ENCODE peak calls at places on chromosomes 12 and 14, in ten cellular contexts. S is sigmoid colon, L is transverse colon, O is breast epithelium, Q is prostate gland, H is K562, J is stomach, G is H1, F is suprapubic skin, C is upper lobe of left lung. T is an unnamed sample.

GRCh38 chr14:44204061-44204815 is 302.8 kb downstream of the FSCB start:
- DNase-seq in S (no peak), C (no peak), F (no peak), G (no peak), Q (no peak), L (no peak), J (no peak), O (no peak), H (no peak), T (no peak)

GRCh38 chr12:87509233-87509820 is 519.9 kb downstream of the C12orf50 start:
- DNase-seq in F (no peak), O (no peak), H (no peak), J (no peak), C (no peak), Q (no peak), S (no peak), G (no peak), L (no peak), T (no peak)

GRCh38 chr12:26732010-26732908 is 100.7 kb downstream of the ITPR2 start:
- DNase-seq in H (no peak), J (no peak), C (no peak), G (no peak), L (no peak), S (no peak), O (no peak), Q (no peak), F (no peak), T (no peak)

GRCh38 chr14:77036484-77037337 is 8.2 kb upstream of the IRF2BPL start:
- DNase-seq in J (no peak), O (no peak), Q (no peak), L (no peak), C (no peak), G (no peak), F (no peak), H (no peak), S (no peak), T (no peak)

GRCh38 chr14:100030441-100031153 is 34.6 kb upstream of the EVL start:
- DNase-seq in G (no peak), H (no peak), S (no peak), C (no peak), O (no peak), F (no peak), L (no peak), J (no peak), Q (no peak), T (no peak)

GRCh38 chr12:89731614-89732013 is 23.0 kb upstream of the ATP2B1 start:
- DNase-seq in Q (no peak), H (no peak), S (no peak), F (no peak), L (no peak), C (no peak), G (no peak), O (no peak), J (no peak), T (no peak)

GRCh38 chr14:87615050-87615449 is 377.9 kb downstream of the GALC start:
- DNase-seq in O (no peak), C (no peak), S (no peak), G (no peak), F (no peak), H (no peak), J (no peak), Q (no peak), L (no peak), T (no peak)

GRCh38 chr12:119642986-119643385 is 24.9 kb upstream of the PRKAB1 start:
- DNase-seq in S (no peak), O (no peak), Q (no peak), G (peak; percentile 76), L (no peak), J (no peak), C (no peak), F (no peak), H (peak; percentile 29), T (no peak)

DNA sequence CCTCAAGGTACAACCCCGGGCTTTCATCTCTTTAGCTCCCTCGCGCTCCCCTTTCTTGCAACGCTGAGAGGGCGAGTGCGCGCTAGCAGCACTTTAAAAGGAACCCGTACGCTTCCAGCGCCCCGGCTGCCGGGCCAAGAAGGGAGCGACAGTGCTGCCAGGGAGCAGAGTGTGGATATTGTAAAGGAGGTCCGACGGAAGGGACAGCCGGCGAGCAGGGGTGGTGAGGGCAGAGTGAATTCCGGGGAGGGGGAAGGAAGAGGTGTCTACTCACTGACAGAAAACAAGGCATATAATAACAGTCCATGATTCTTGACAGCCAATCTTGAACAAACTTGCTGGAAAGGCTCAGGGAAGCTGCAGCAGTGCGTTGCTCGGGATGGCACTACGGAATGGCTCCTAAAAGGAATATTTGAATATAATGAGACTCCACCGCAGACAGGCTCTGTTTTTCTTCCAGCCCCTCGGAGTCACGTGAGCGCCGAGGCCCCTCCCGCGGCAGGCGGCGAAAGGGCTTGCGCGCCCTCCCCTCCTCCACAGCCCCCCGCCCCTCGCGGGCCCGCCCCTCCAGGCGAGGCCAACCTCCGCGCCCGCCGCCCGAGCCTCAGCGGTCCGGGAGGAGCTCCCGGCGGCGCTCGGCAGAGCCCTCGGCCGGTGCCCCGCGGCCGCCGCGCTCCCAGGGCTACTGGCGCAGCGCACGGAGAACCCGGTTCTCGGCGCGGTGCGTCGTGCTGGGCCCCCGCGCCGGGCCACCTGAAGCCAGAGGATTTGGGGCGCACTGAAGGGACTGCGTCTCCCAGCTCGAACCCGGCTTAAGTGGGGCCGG is 3.4 kb downstream of the BMP4 start:
- DNase-seq in J (peak; percentile 69), Q (peak; percentile 83), S (peak; percentile 94), F (peak; percentile 89), G (peak; percentile 86), C (peak; percentile 97), O (peak; percentile 72), L (peak; percentile 78), H (peak; percentile 23), T (no peak)
- TF ChIP-seq POLR2A in J (no peak), Q (peak; percentile 89), S (peak; percentile 26), F (peak; percentile 55), G (no peak), C (peak; percentile 73), O (no peak), L (peak; percentile 61), H (no peak), T (peak; percentile 94)

GRCh38 chr14:103393687-103394626 is 8.7 kb downstream of the MARK3 start:
- DNase-seq in Q (no peak), S (no peak), G (no peak), C (no peak), L (no peak), H (peak; percentile 44), O (no peak), F (no peak), J (no peak), T (no peak)

GRCh38 chr14:103392106-103392505 is 6.9 kb downstream of the MARK3 start:
- DNase-seq in L (no peak), S (no peak), J (no peak), G (no peak), Q (no peak), O (no peak), F (no peak), C (no peak), H (no peak), T (no peak)

GRCh38 chr14:103392572-103392971 is 7.4 kb downstream of the MARK3 start:
- DNase-seq in O (no peak), F (no peak), J (no peak), S (no peak), Q (no peak), L (no peak), C (peak; percentile 32), H (no peak), G (no peak), T (no peak)

GRCh38 chr14:103391048-103391447 is 5.8 kb downstream of the MARK3 start:
- DNase-seq in H (no peak), S (no peak), Q (no peak), G (no peak), F (no peak), J (no peak), C (no peak), L (peak; percentile 22), O (no peak), T (no peak)

GRCh38 chr14:103393078-103393477 is 7.9 kb downstream of the MARK3 start:
- DNase-seq in S (no peak), O (no peak), F (no peak), L (no peak), H (no peak), C (no peak), G (no peak), Q (no peak), J (peak; percentile 39), T (no peak)
- H3K4me1 ChIP-seq in S (peaks cover 83% of the 10 kb centered on the region), O (no peaks in the 10 kb centered on the region), F (peaks cover 65% of the 10 kb centered on the region), L (peaks cover 76% of the 10 kb centered on the region), H (peaks cover 35% of the 10 kb centered on the region), C (peaks cover 63% of the 10 kb centered on the region), G (no peaks in the 10 kb centered on the region), Q (peaks cover 1% of the 10 kb centered on the region), J (peaks cover 92% of the 10 kb centered on the region), T (peaks cover 79% of the 10 kb centered on the region)

GRCh38 chr14:26595922-26596721 is 1.7 kb downstream of the NOVA1 start:
- DNase-seq in Q (no peak), G (peak; percentile 40), L (no peak), O (no peak), S (no peak), H (no peak), J (no peak), C (no peak), F (no peak), T (no peak)

GRCh38 chr14:26598672-26599131 is 869 bp upstream of the NOVA1 start:
- DNase-seq in Q (no peak), O (no peak), S (peak; percentile 58), J (no peak), F (no peak), C (no peak), H (no peak), G (no peak), L (no peak), T (peak; percentile 87)

GRCh38 chr14:26598081-26598671 is 343 bp upstream of the NOVA1 start:
- DNase-seq in O (peak; percentile 66), J (peak; percentile 57), G (peak; percentile 96), C (peak; percentile 91), S (peak; percentile 97), Q (peak; percentile 64), F (peak; percentile 90), L (peak; percentile 80), H (peak; percentile 9), T (peak; percentile 92)

GRCh38 chr14:26596722-26597030 is 1.2 kb downstream of the NOVA1 start:
- DNase-seq in S (peak; percentile 63), H (no peak), F (peak; percentile 51), C (no peak), L (peak; percentile 9), O (no peak), G (no peak), J (no peak), Q (no peak), T (peak; percentile 83)

GRCh38 chr14:26597136-26598080 is at the start of gene NOVA1:
- DNase-seq in O (no peak), C (peak; percentile 88), F (peak; percentile 65), J (no peak), Q (no peak), L (peak; percentile 13), H (no peak), G (peak; percentile 72), S (peak; percentile 72), T (peak; percentile 87)
- TF ChIP-seq POLR2AphosphoS5 in O (no peak), C (no peak), F (no peak), J (no peak), Q (no peak), L (no peak), H (no peak), G (peak; percentile 70), S (no peak), T (no peak)

GRCh38 chr12:9796346-9796745 is 30.9 kb upstream of the KLRF1 start:
- DNase-seq in H (no peak), G (no peak), C (no peak), S (no peak), L (no peak), Q (no peak), F (no peak), J (no peak), O (no peak), T (no peak)

GRCh38 chr12:9796916-9797315 is 30.4 kb upstream of the KLRF1 start:
- DNase-seq in S (no peak), H (no peak), L (no peak), Q (no peak), G (no peak), O (no peak), J (no peak), C (no peak), F (no peak), T (no peak)

GRCh38 chr12:9798008-9798619 is 29.2 kb upstream of the KLRF1 start:
- DNase-seq in C (no peak), Q (peak; percentile 53), S (no peak), J (peak; percentile 49), G (no peak), O (peak; percentile 45), L (peak; percentile 64), H (peak; percentile 18), F (no peak), T (no peak)

GRCh38 chr12:9795945-9796344 is 31.3 kb upstream of the KLRF1 start:
- DNase-seq in S (no peak), G (no peak), F (no peak), H (no peak), J (no peak), L (no peak), C (no peak), Q (no peak), O (no peak), T (no peak)

GRCh38 chr12:9799961-9800360 is 27.3 kb upstream of the KLRF1 start:
- DNase-seq in O (no peak), L (no peak), C (no peak), F (no peak), S (no peak), J (no peak), G (no peak), Q (no peak), H (no peak), T (no peak)
- TF ChIP-seq POLR2A in O (no peak), L (no peak), C (no peak), F (no peak), S (no peak), J (no peak), G (no peak), Q (no peak), H (no peak), T (no peak)